ENCODE peak calls at places on chromosomes 16 and 17, in five cellular contexts. R is head of caudate nucleus, L is GM04503, E is fibroblast of villous mesenchyme, C is NCI-H1436. Q is an unnamed sample.

GRCh38 chr17:50533185-50533584 is 650 bp downstream of the EPN3 start:
- DNase-seq in R (no peak), L (no peak), E (no peak), C (no peak), Q (no peak)

GRCh38 chr16:16052916-16053315 is 103.5 kb downstream of the ABCC1 start:
- DNase-seq in R (no peak), L (no peak), E (peak), C (no peak), Q (no peak)

GRCh38 chr16:84040823-84041391 is 1.7 kb downstream of the SLC38A8 start:
- DNase-seq in R (no peak), L (peak), E (peak), C (no peak), Q (no peak)

GRCh38 chr16:12600116-12600515 is 203.6 kb downstream of the CPPED1 start:
- DNase-seq in R (no peak), L (no peak), E (no peak), C (no peak), Q (no peak)

GRCh38 chr17:60744355-60744958 is 66.8 kb downstream of the BCAS3 start:
- DNase-seq in R (no peak), L (no peak), E (no peak), C (no peak), Q (no peak)

GRCh38 chr17:3667366-3668278 is 756 bp downstream of the TAX1BP3 start:
- DNase-seq in R (peak), L (peak), E (peak), C (no peak), Q (peak)

GRCh38 chr17:34665803-34666763 is 86.7 kb downstream of the TMEM132E start:
- DNase-seq in R (no peak), L (no peak), E (no peak), C (no peak), Q (no peak)

GRCh38 chr16:58732545-58733247 is 1.4 kb downstream of the GOT2 start:
- DNase-seq in R (no peak), L (no peak), E (no peak), C (no peak), Q (no peak)

GRCh38 chr17:75505640-75506039 is 9.7 kb downstream of the CASKIN2 start:
- DNase-seq in R (no peak), L (no peak), E (no peak), C (no peak), Q (no peak)

GRCh38 chr16:19710991-19711545 is 7.0 kb downstream of the KNOP1 start:
- DNase-seq in R (no peak), L (no peak), E (no peak), C (no peak), Q (peak)

GRCh38 chr17:60695960-60696359 is 18.3 kb downstream of the BCAS3 start:
- DNase-seq in R (no peak), L (no peak), E (no peak), C (no peak), Q (no peak)

GRCh38 chr17:50055426-50056216 is at the start of gene ITGA3:
- DNase-seq in R (peak), L (no peak), E (peak), C (peak), Q (peak)

GRCh38 chr16:88886915-88887521 is 20.6 kb upstream of the PABPN1L start:
- DNase-seq in R (no peak), L (peak), E (peak), C (no peak), Q (no peak)

GRCh38 chr17:65360961-65361552 is 200.4 kb downstream of the AXIN2 start:
- DNase-seq in R (no peak), L (no peak), E (no peak), C (no peak), Q (no peak)

GRCh38 chr17:27631409-27631755 is 394 bp downstream of the LGALS9 start:
- DNase-seq in R (no peak), L (no peak), E (no peak), C (no peak), Q (no peak)

GRCh38 chr16:87784812-87785211 is 19.0 kb upstream of the KLHDC4 start:
- DNase-seq in R (no peak), L (no peak), E (no peak), C (no peak), Q (no peak)

GRCh38 chr17:81365148-81365600 is 30.1 kb upstream of the BAHCC1 start:
- DNase-seq in R (peak), L (no peak), E (peak), C (peak), Q (no peak)

GRCh38 chr17:17675925-17676534 is 5.2 kb upstream of the RAI1 start:
- DNase-seq in R (no peak), L (no peak), E (peak), C (no peak), Q (no peak)

GRCh38 chr16:66888647-66889615 is 8.6 kb downstream of the PDP2 start:
- DNase-seq in R (no peak), L (no peak), E (no peak), C (no peak), Q (no peak)

GRCh38 chr16:4257646-4258556 is 14.9 kb downstream of the TFAP4 start:
- DNase-seq in R (no peak), L (no peak), E (peak), C (no peak), Q (no peak)

GRCh38 chr17:42928714-42929496 is 28.3 kb downstream of the G6PC1 start:
- DNase-seq in R (no peak), L (peak), E (peak), C (peak), Q (peak)

GRCh38 chr16:70576431-70577255 is 53.0 kb downstream of the SF3B3 start:
- DNase-seq in R (no peak), L (peak), E (peak), C (no peak), Q (no peak)

GRCh38 chr16:554297-554621 is 5.9 kb upstream of the PRR35 start:
- DNase-seq in R (no peak), L (no peak), E (no peak), C (no peak), Q (no peak)

GRCh38 chr16:82700541-82701240 is 73.9 kb downstream of the CDH13 start:
- DNase-seq in R (no peak), L (no peak), E (peak), C (no peak), Q (no peak)

GRCh38 chr17:49342575-49342936 is 19.5 kb downstream of the ZNF652 start:
- DNase-seq in R (no peak), L (no peak), E (peak), C (no peak), Q (no peak)

GRCh38 chr17:76381633-76382304 is 2.6 kb upstream of the SPHK1 start:
- DNase-seq in R (no peak), L (no peak), E (no peak), C (no peak), Q (peak)

GRCh38 chr17:38897176-38897575 is 27.3 kb downstream of the LASP1 start:
- DNase-seq in R (no peak), L (no peak), E (peak), C (no peak), Q (peak)

GRCh38 chr16:87350681-87351319 is 32.8 kb downstream of the FBXO31 start:
- DNase-seq in R (peak), L (peak), E (peak), C (no peak), Q (no peak)

GRCh38 chr17:31510273-31511175 is 119.0 kb downstream of the RAB11FIP4 start:
- DNase-seq in R (peak), L (no peak), E (no peak), C (no peak), Q (no peak)

GRCh38 chr17:46038937-46039336 is 39.9 kb downstream of the STH start:
- DNase-seq in R (no peak), L (no peak), E (no peak), C (no peak), Q (no peak)

GRCh38 chr16:67181346-67181745 is 2.4 kb downstream of the MATCAP1 start:
- DNase-seq in R (no peak), L (peak), E (peak), C (no peak), Q (no peak)

GRCh38 chr16:68379472-68380347 is 68.6 kb downstream of the SMPD3 start:
- DNase-seq in R (no peak), L (no peak), E (no peak), C (no peak), Q (no peak)

Q was measured in substantia nigra.